ENCODE peak calls at places on chromosomes 11 and 22, in five cellular contexts. T is thoracic aorta, G is cardiac muscle cell, M is right lobe of liver, N is testis. S is an unnamed sample.

GRCh38 chr22:49725516-49725915 is 102.2 kb downstream of the BRD1 start:
- DNase-seq in M (no peak), N (no peak), G (no peak), T (no peak), S (no peak)

GRCh38 chr22:40541300-40541699 is 95.2 kb downstream of the MRTFA start:
- DNase-seq in T (no peak), G (no peak), M (no peak), N (no peak), S (no peak)

GRCh38 chr22:24995649-24996180 is 43.2 kb downstream of the KIAA1671 start:
- DNase-seq in M (no peak), G (no peak), T (no peak), N (no peak), S (no peak)

GRCh38 chr11:3709977-3710376 is 38.8 kb upstream of the CHRNA10 start:
- DNase-seq in G (peak; percentile 20), T (no peak), N (no peak), M (no peak), S (no peak)

GRCh38 chr22:48709453-48709852 is 1118.2 kb downstream of the BRD1 start:
- DNase-seq in M (no peak), T (no peak), G (no peak), N (no peak), S (no peak)

GRCh38 chr11:44570411-44571155 is 5.1 kb downstream of the CD82 start:
- DNase-seq in T (no peak), M (no peak), G (no peak), N (no peak), S (no peak)

GRCh38 chr11:110000045-110000502 is 93.1 kb upstream of the ZC3H12C start:
- DNase-seq in N (no peak), T (no peak), M (no peak), G (peak; percentile 86), S (no peak)

GRCh38 chr11:69836401-69836800 is 17.2 kb upstream of the FGF3 start:
- DNase-seq in M (no peak), T (no peak), G (no peak), N (no peak), S (no peak)

GRCh38 chr22:41181349-41182241 is 23.5 kb upstream of the L3MBTL2 start:
- DNase-seq in N (no peak), G (peak; percentile 68), M (no peak), T (no peak), S (no peak)

GRCh38 chr22:44889233-44889878 is 120.4 kb downstream of the PHF21B start:
- DNase-seq in G (no peak), N (no peak), M (peak; percentile 31), T (no peak), S (peak; percentile 49)

GRCh38 chr11:118152552-118153471 is at the start of gene SCN4B:
- DNase-seq in N (peak; percentile 75), M (no peak), G (peak; percentile 70), T (no peak), S (peak; percentile 84)

GRCh38 chr11:66068154-66068821 is 1.8 kb upstream of the PACS1 start:
- DNase-seq in N (peak; percentile 84), T (no peak), M (peak; percentile 71), G (peak; percentile 81), S (peak; percentile 90)

GRCh38 chr11:66067640-66068039 is 2.4 kb upstream of the PACS1 start:
- DNase-seq in M (no peak), N (no peak), G (no peak), T (no peak), S (no peak)

GRCh38 chr11:66068923-66069714 is 953 bp upstream of the PACS1 start:
- DNase-seq in M (no peak), N (peak; percentile 76), G (peak; percentile 70), T (peak; percentile 51), S (no peak)

GRCh38 chr11:66064571-66064970 is 5.5 kb upstream of the PACS1 start:
- DNase-seq in T (no peak), N (no peak), M (no peak), G (no peak), S (no peak)

DNA sequence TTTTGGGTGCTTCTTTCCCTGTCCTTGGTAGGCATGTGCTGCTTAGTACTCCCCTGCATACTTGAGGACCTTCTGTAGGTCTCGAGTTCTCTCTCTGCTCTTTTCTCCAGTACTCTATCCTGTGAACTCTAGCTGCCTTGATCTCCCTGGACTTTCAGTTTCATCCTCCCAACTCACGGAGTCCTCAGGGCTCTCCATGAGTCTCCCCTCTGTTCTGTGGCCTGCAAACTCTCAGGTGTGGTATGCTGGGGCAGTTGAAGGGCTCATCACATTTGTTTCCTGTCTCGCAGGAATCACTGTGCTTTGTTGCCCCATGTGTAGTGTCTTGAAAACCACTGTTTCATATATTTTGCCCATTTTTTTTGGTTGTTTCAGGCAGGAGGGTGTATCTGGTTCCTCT is 3.3 kb upstream of the PACS1 start:
- DNase-seq in T (no peak), M (no peak), N (no peak), G (no peak), S (no peak)
- H3K36me3 ChIP-seq in T (peaks cover 43% of the 10 kb centered on the region), M (peaks cover 64% of the 10 kb centered on the region), N (no peaks in the 10 kb centered on the region), G (peaks cover 55% of the 10 kb centered on the region), S (peaks cover 76% of the 10 kb centered on the region)

GRCh38 chr22:21856868-21857267 is 10.6 kb downstream of the MAPK1 start:
- DNase-seq in M (no peak), G (no peak), T (no peak), N (no peak), S (no peak)
- H3K4me1 ChIP-seq in M (peaks cover 28% of the 10 kb centered on the region), G (peaks cover 33% of the 10 kb centered on the region), T (peaks cover 55% of the 10 kb centered on the region), N (peaks cover 54% of the 10 kb centered on the region), S (peaks cover 3% of the 10 kb centered on the region)

GRCh38 chr11:134727204-134727603 is 315.2 kb upstream of the B3GAT1 start:
- DNase-seq in M (no peak), G (no peak), N (no peak), T (no peak), S (peak; percentile 17)
- H3K27me3 ChIP-seq in M (no peaks in the 10 kb centered on the region), G (no peaks in the 10 kb centered on the region), N (no peaks in the 10 kb centered on the region), T (no peaks in the 10 kb centered on the region), S (peaks cover 3% of the 10 kb centered on the region)

GRCh38 chr11:10770626-10771254 is 19.7 kb downstream of the CTR9 start:
- DNase-seq in N (peak; percentile 57), G (peak; percentile 56), M (no peak), T (no peak), S (peak; percentile 46)
- H3K36me3 ChIP-seq in N (no peaks in the 10 kb centered on the region), G (peaks cover 59% of the 10 kb centered on the region), M (peaks cover 59% of the 10 kb centered on the region), T (peaks cover 48% of the 10 kb centered on the region), S (peaks cover 69% of the 10 kb centered on the region)

GRCh38 chr11:12826441-12826840 is 152.2 kb downstream of the TEAD1 start:
- DNase-seq in M (no peak), G (no peak), N (no peak), T (no peak), S (no peak)

GRCh38 chr11:12829536-12830314 is 155.5 kb downstream of the TEAD1 start:
- DNase-seq in G (no peak), T (no peak), N (no peak), M (no peak), S (no peak)

GRCh38 chr11:12829131-12829530 is 154.9 kb downstream of the TEAD1 start:
- DNase-seq in N (no peak), M (no peak), G (no peak), T (no peak), S (no peak)

GRCh38 chr11:12827929-12828812 is 153.9 kb downstream of the TEAD1 start:
- DNase-seq in N (peak; percentile 37), M (peak; percentile 75), T (no peak), G (peak; percentile 88), S (peak; percentile 96)

GRCh38 chr11:12827369-12827768 is 153.1 kb downstream of the TEAD1 start:
- DNase-seq in T (no peak), N (no peak), M (no peak), G (no peak), S (no peak)
- H3K4me1 ChIP-seq in T (no peaks in the 10 kb centered on the region), N (peaks cover 16% of the 10 kb centered on the region), M (peaks cover 47% of the 10 kb centered on the region), G (peaks cover 40% of the 10 kb centered on the region), S (peaks cover 45% of the 10 kb centered on the region)

GRCh38 chr11:17707833-17708232 is 11.5 kb upstream of the MYOD1 start:
- DNase-seq in N (no peak), T (no peak), M (no peak), G (no peak), S (no peak)

GRCh38 chr11:17713851-17714250 is 5.5 kb upstream of the MYOD1 start:
- DNase-seq in G (no peak), T (no peak), M (no peak), N (no peak), S (no peak)

GRCh38 chr11:17714356-17714854 is 5.0 kb upstream of the MYOD1 start:
- DNase-seq in N (no peak), T (no peak), M (no peak), G (no peak), S (no peak)

GRCh38 chr11:17714870-17715269 is 4.5 kb upstream of the MYOD1 start:
- DNase-seq in T (no peak), M (no peak), N (no peak), G (no peak), S (no peak)

GRCh38 chr11:17711836-17712235 is 7.5 kb upstream of the MYOD1 start:
- DNase-seq in M (no peak), N (no peak), G (no peak), T (no peak), S (no peak)
- H3K27me3 ChIP-seq in M (no peaks in the 10 kb centered on the region), N (no peaks in the 10 kb centered on the region), G (peaks cover 80% of the 10 kb centered on the region), T (no peaks in the 10 kb centered on the region), S (peaks cover 37% of the 10 kb centered on the region)

DNA sequence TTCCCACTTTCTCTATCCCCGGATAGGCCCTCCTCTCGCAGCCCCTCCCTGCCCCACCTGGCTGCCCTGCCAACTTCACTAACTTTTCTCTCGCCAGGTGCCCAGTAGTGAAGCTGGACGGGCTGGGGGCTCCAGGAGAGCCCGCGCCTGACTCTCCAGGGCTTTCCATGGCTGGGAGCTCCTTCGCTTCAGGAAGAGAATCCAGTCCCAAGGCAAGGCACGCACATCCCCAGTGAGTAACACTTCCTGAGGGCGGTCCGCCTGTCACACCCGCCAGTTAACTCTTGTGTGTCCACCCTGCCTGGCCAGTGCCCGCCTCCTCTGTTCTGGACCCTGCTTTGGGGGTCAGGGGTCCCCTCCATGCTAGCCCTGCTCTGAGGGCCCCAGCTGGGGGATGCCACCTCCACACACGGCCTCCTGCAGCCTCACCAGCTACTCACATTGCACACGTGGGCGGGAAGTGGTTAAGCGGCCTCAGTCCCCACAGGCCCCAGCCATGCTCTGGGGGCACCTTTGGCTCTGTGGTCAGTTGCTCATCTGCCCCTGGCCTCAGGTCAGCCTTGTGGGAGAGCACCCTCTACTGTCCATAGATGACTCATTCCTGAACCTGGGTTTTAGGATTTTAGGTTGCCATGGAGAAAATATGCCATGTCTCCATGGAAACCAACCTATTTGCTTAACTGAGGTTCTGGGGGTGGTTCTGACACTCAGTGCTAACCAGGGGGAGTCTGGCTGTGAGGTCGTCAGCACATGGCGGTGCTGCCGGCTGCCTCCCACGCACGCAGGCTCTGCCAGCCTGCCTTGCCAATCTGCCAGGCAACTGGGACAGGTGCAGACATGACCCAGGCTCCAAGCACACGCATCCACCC is at the start of gene RIN1:
- DNase-seq in T (no peak), M (peak; percentile 56), N (no peak), G (peak; percentile 96), S (peak; percentile 37)
- H3K36me3 ChIP-seq in T (peaks cover 25% of the 10 kb centered on the region), M (peaks cover 23% of the 10 kb centered on the region), N (no peaks in the 10 kb centered on the region), G (peaks cover 12% of the 10 kb centered on the region), S (peaks cover 10% of the 10 kb centered on the region)